ENCODE peak calls at places on chromosomes 1 and 21, in five cellular contexts. K is HFF-Myc; V is stimulated activated CD4-positive, alpha-beta T cell treated with anti-CD3 and anti-CD28 coated beads, Interleukin-2, amount 100 ng/mL, for 48 hours; E is T47D; X is GM23248. H is an unnamed sample.

GRCh38 chr1:53350853-53351767 is 23.2 kb upstream of the LRP8 start:
- DNase-seq in X (no peak), E (no peak), K (no peak), V (no peak), H (no peak)

GRCh38 chr1:98870959-98871903 is 133.4 kb downstream of the PLPPR5 start:
- DNase-seq in K (no peak), X (no peak), E (no peak), V (peak), H (peak)

GRCh38 chr1:15028117-15028516 is 125.4 kb upstream of the TMEM51 start:
- DNase-seq in E (no peak), X (peak), K (peak), V (no peak), H (no peak)

GRCh38 chr1:178189814-178190213 is 95.9 kb downstream of the RASAL2 start:
- DNase-seq in K (peak), E (peak), X (peak), V (no peak), H (peak)

GRCh38 chr1:199898654-199899053 is 128.9 kb upstream of the NR5A2 start:
- DNase-seq in K (no peak), X (peak), E (no peak), V (no peak), H (no peak)

GRCh38 chr1:6224733-6225132 is 11.0 kb downstream of the ICMT start:
- DNase-seq in K (no peak), V (no peak), X (no peak), E (no peak), H (no peak)

GRCh38 chr1:62682531-62682930 is 5.7 kb downstream of the DOCK7 start:
- DNase-seq in K (no peak), E (peak), V (no peak), X (peak), H (no peak)

GRCh38 chr1:192489046-192489445 is 86.5 kb upstream of the RGS1 start:
- DNase-seq in E (no peak), K (peak), X (peak), V (no peak), H (no peak)

GRCh38 chr1:210233495-210234253 is 1.1 kb downstream of the SERTAD4 start:
- DNase-seq in E (peak), X (peak), V (no peak), K (no peak), H (no peak)

GRCh38 chr1:15843826-15844572 is 3.5 kb upstream of the SPEN start:
- DNase-seq in X (peak), V (no peak), E (peak), K (no peak), H (no peak)

GRCh38 chr1:23727362-23727811 is 15.9 kb upstream of the ELOA start:
- DNase-seq in V (no peak), X (peak), E (peak), K (no peak), H (no peak)

GRCh38 chr1:19436716-19437476 is 48.4 kb downstream of the CAPZB start:
- DNase-seq in K (no peak), X (peak), E (no peak), V (no peak), H (no peak)

GRCh38 chr1:53539711-53540603 is 80.8 kb downstream of the DMRTB1 start:
- DNase-seq in V (no peak), X (no peak), E (no peak), K (no peak), H (no peak)

GRCh38 chr21:24045775-24046215 is 1561.5 kb downstream of the MRPL39 start:
- DNase-seq in X (peak), K (peak), V (peak), E (peak), H (no peak)

GRCh38 chr1:84789014-84789413 is 98.8 kb upstream of the SSX2IP start:
- DNase-seq in E (no peak), X (no peak), K (no peak), V (no peak), H (no peak)